ENCODE peak calls at places on chromosomes 7 and 10, in four cellular contexts. P is K562, B is HepG2, G is HCT116. L is an unnamed sample.

GRCh38 chr7:141586878-141587277 is 35.7 kb downstream of the AGK start:
- DNase-seq in P (no peak), G (no peak), B (no peak), L (no peak)

GRCh38 chr7:39313958-39314357 is 252.2 kb upstream of the YAE1 start:
- DNase-seq in B (no peak), P (no peak), G (no peak), L (no peak)

GRCh38 chr10:127467793-127468192 is 81.3 kb upstream of the NPS start:
- DNase-seq in B (no peak), G (no peak), P (no peak), L (no peak)

GRCh38 chr7:66167773-66168367 is 37.3 kb upstream of the TPST1 start:
- DNase-seq in B (peak), G (no peak), P (no peak), L (peak)

GRCh38 chr10:131214521-131215244 is 96.8 kb downstream of the TCERG1L start:
- DNase-seq in P (no peak), B (no peak), G (no peak), L (no peak)

GRCh38 chr7:141686670-141687069 is 15.3 kb downstream of the DENND11 start:
- DNase-seq in G (no peak), P (no peak), B (no peak), L (no peak)

GRCh38 chr7:46930336-46930735 is 651.6 kb downstream of the TNS3 start:
- DNase-seq in P (no peak), B (no peak), G (no peak), L (peak)

GRCh38 chr7:22429386-22429785 is 70.6 kb downstream of the STEAP1B start:
- DNase-seq in B (no peak), G (no peak), P (no peak), L (no peak)

GRCh38 chr7:18684899-18685298 is 189.3 kb downstream of the HDAC9 start:
- DNase-seq in G (no peak), B (no peak), P (no peak), L (no peak)

GRCh38 chr7:26655761-26656160 is 208.6 kb downstream of the SKAP2 start:
- DNase-seq in B (no peak), G (no peak), P (no peak), L (no peak)

GRCh38 chr7:93374345-93374940 is 142.3 kb downstream of the VPS50 start:
- DNase-seq in P (peak), B (peak), G (peak), L (peak)

GRCh38 chr7:87416682-87417587 is 58.5 kb downstream of the ABCB4 start:
- DNase-seq in P (peak), B (peak), G (peak), L (peak)

GRCh38 chr7:115654384-115655181 is 376.0 kb downstream of the TFEC start:
- DNase-seq in G (no peak), P (no peak), B (no peak), L (no peak)

GRCh38 chr10:97297556-97298222 is 5.3 kb upstream of the ARHGAP19 start:
- DNase-seq in G (no peak), B (peak), P (peak), L (no peak)

GRCh38 chr7:84744388-84744787 is 442.5 kb downstream of the SEMA3D start:
- DNase-seq in P (no peak), B (no peak), G (no peak), L (no peak)

GRCh38 chr7:82985144-82985802 is 177.4 kb downstream of the PCLO start:
- DNase-seq in G (no peak), P (no peak), B (no peak), L (no peak)

GRCh38 chr10:125982256-125982948 is 86.0 kb downstream of the FANK1 start:
- DNase-seq in G (peak), B (peak), P (peak), L (peak)
- TF ChIP-seq TCF7L2 in G (no peak), B (no peak), P (no peak), L (no peak)

GRCh38 chr10:51368943-51369342 is 294.7 kb downstream of the PRKG1 start:
- DNase-seq in B (no peak), G (no peak), P (no peak), L (no peak)
- TF ChIP-seq CTCF in B (peak), G (peak), P (no peak), L (peak)

DNA sequence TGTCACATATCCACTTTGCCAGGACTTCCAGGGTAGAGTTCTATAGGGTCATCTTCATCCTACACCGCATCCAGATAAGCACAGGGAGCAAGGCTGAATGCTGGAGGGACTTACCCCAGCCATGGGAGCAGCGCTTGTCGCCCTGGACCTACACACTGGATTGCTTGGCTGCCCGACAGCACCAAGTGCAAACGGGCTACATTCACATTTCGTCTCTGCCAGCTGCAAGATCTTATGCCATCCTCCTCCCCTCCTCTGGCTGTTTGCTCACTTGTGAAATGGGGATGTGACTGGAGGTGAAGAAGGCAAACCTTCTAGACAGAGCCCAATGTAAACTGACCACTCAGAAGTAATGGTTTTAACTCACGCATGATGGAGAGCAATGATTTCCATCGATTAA is 1.0 kb downstream of the DDC start:
- DNase-seq in G (no peak), B (no peak), P (no peak), L (no peak)
- TF ChIP-seq TCF7L2 in G (no peak), B (no peak), P (no peak), L (no peak)

DNA sequence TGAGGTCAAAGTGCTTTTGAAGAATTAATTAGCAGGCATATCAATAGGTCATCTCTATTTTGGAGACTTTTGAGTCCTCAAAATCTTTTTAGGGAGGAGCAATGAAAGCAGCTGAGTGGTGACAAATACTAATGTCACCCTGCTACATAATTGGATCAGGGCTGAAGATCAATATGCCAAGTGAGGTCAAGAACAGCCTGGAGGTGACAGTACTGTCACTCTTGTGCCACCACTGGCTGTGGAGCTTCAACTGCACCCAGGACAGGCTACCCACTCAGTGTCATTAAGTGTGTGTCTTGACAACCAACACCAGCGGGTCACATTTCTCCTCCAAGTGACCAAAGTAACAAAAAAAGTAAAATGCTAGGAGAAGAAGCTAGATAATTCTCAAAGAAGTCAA is 167.8 kb downstream of the DOCK4 start:
- DNase-seq in G (no peak), B (no peak), P (no peak), L (no peak)
- TF ChIP-seq CTCF in G (no peak), B (no peak), P (no peak), L (no peak)

GRCh38 chr10:3911713-3912442 is 126.9 kb upstream of the KLF6 start:
- DNase-seq in G (no peak), P (no peak), B (no peak), L (no peak)
- TF ChIP-seq TCF7L2 in G (no peak), P (no peak), B (no peak), L (no peak)

GRCh38 chr10:101018600-101019439 is 12.1 kb downstream of the PDZD7 start:
- DNase-seq in B (peak), G (peak), P (peak), L (no peak)
- TF ChIP-seq CTCF in B (peak), G (peak), P (peak), L (peak)